ENCODE peak calls at places on chromosomes 2 and 18, in six cellular contexts. E, G, P, X, L and O are unnamed samples.
A peak's percentile ranks its signal among the peaks of the same experiment; 100 is the strongest.

GRCh38 chr2:175966839-175967238 is 35.2 kb downstream of the LNPK start:
- DNase-seq in P (no peak), X (no peak), L (no peak), E (no peak), G (no peak), O (no peak)

GRCh38 chr2:53770264-53770663 is 2.7 kb downstream of the CHAC2 start:
- DNase-seq in E (no peak), G (no peak), L (no peak), P (peak; percentile 8), X (no peak), O (no peak)

GRCh38 chr18:71784777-71785176 is 759.4 kb downstream of the CBLN2 start:
- DNase-seq in G (no peak), X (no peak), E (no peak), L (no peak), P (no peak), O (no peak)

GRCh38 chr2:239343946-239344856 is 56.6 kb downstream of the HDAC4 start:
- DNase-seq in L (no peak), G (no peak), P (no peak), X (no peak), E (no peak), O (no peak)

GRCh38 chr2:110732422-110733413 is at the start of gene ACOXL:
- DNase-seq in E (peak; percentile 39), X (peak; percentile 89), G (no peak), L (peak; percentile 39), P (no peak), O (no peak)

GRCh38 chr2:232857158-232857563 is 12.9 kb upstream of the SNORC start:
- DNase-seq in X (no peak), L (no peak), E (no peak), G (no peak), P (no peak), O (no peak)

GRCh38 chr2:209614630-209615369 is 156.8 kb upstream of the UNC80 start:
- DNase-seq in L (no peak), G (no peak), X (no peak), E (no peak), P (no peak), O (no peak)

GRCh38 chr2:30747206-30747605 is 60.0 kb downstream of the CAPN13 start:
- DNase-seq in P (no peak), E (no peak), G (no peak), L (no peak), X (no peak), O (no peak)